ENCODE peak calls at places on chromosomes 1 and 21, in seven cellular contexts. U, W, H, J, N, K and L are unnamed samples. For H3K27me3, the result is how much of the 10 kb centered on the place peaks cover.

GRCh38 chr1:224276768-224277487 is 53.0 kb downstream of the NVL start:
- DNase-seq in U (no peak), W (no peak), H (no peak), J (no peak), N (no peak), K (no peak), L (no peak)

GRCh38 chr1:2596530-2597333 is 10.2 kb downstream of the PRXL2B start:
- DNase-seq in U (no peak), W (no peak), H (no peak), J (no peak), N (no peak), K (no peak), L (no peak)

GRCh38 chr1:219296916-219297315 is 123.2 kb downstream of the LYPLAL1 start:
- DNase-seq in U (no peak), W (no peak), H (no peak), J (no peak), N (no peak), K (no peak), L (no peak)

GRCh38 chr1:99527078-99527477 is 118.8 kb upstream of the PALMD start:
- DNase-seq in U (no peak), W (no peak), H (no peak), J (no peak), N (no peak), K (peak), L (no peak)

GRCh38 chr1:27967884-27968466 is 8.2 kb downstream of the XKR8 start:
- DNase-seq in U (no peak), W (no peak), H (no peak), J (no peak), N (no peak), K (no peak), L (no peak)

GRCh38 chr1:225737866-225738265 is 39.8 kb upstream of the SRP9 start:
- DNase-seq in U (no peak), W (no peak), H (no peak), J (no peak), N (no peak), K (no peak), L (no peak)

GRCh38 chr1:168833801-168834224 is 104.8 kb upstream of the DPT start:
- DNase-seq in U (no peak), W (no peak), H (no peak), J (no peak), N (no peak), K (no peak), L (no peak)

GRCh38 chr1:64595871-64596515 is 126.1 kb downstream of the CACHD1 start:
- DNase-seq in U (no peak), W (no peak), H (no peak), J (no peak), N (no peak), K (no peak), L (no peak)

GRCh38 chr1:17214876-17215544 is 10.1 kb downstream of the PADI1 start:
- DNase-seq in U (no peak), W (no peak), H (no peak), J (no peak), N (no peak), K (no peak), L (no peak)

GRCh38 chr1:28056129-28056925 is 32.1 kb downstream of the EYA3 start:
- DNase-seq in U (no peak), W (peak), H (no peak), J (no peak), N (no peak), K (no peak), L (peak)

GRCh38 chr1:204721378-204722041 is 36.0 kb upstream of the LRRN2 start:
- DNase-seq in U (peak), W (no peak), H (no peak), J (no peak), N (no peak), K (no peak), L (no peak)
- H3K27me3 ChIP-seq in U (under half), W (under half), H (under half), J (under half), N (under half), K (under half), L (under half)

DNA sequence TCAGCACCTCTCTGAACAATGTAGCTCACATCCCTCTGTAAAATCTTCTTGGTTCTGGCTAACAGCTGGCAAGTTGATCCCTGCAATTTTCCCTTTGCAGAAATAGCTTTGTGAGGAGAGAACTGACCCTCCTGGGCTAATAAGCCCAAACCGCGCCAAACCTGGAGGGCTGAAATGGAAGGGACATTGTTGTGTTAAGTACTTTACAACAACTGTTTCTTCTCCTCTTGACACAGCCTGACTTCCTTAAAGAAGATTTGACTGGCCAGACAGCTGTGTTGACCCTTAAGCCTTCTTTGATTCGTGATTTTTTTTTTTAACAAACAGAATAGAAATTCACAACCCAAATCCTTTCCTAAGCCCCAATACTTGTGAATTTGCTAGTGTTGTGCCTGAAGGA is 5.7 kb downstream of the LMX1A start:
- DNase-seq in U (peak), W (no peak), H (no peak), J (no peak), N (no peak), K (no peak), L (no peak)
- H3K27me3 ChIP-seq in U (under half), W (half or more), H (half or more), J (under half), N (half or more), K (half or more), L (under half)

GRCh38 chr1:245704341-245704740 is 549.6 kb downstream of the KIF26B start:
- DNase-seq in U (no peak), W (no peak), H (no peak), J (no peak), N (no peak), K (no peak), L (no peak)

GRCh38 chr1:245700631-245701030 is 545.8 kb downstream of the KIF26B start:
- DNase-seq in U (no peak), W (no peak), H (no peak), J (no peak), N (no peak), K (no peak), L (no peak)

GRCh38 chr1:245698860-245699259 is 544.1 kb downstream of the KIF26B start:
- DNase-seq in U (no peak), W (no peak), H (no peak), J (no peak), N (no peak), K (no peak), L (no peak)

GRCh38 chr1:245702346-245702745 is 547.6 kb downstream of the KIF26B start:
- DNase-seq in U (no peak), W (no peak), H (no peak), J (no peak), N (no peak), K (no peak), L (no peak)

GRCh38 chr1:245701631-245702030 is 546.8 kb downstream of the KIF26B start:
- DNase-seq in U (no peak), W (no peak), H (no peak), J (no peak), N (no peak), K (no peak), L (no peak)
- H3K27me3 ChIP-seq in U (under half), W (under half), H (under half), J (under half), N (under half), K (under half), L (under half)

DNA sequence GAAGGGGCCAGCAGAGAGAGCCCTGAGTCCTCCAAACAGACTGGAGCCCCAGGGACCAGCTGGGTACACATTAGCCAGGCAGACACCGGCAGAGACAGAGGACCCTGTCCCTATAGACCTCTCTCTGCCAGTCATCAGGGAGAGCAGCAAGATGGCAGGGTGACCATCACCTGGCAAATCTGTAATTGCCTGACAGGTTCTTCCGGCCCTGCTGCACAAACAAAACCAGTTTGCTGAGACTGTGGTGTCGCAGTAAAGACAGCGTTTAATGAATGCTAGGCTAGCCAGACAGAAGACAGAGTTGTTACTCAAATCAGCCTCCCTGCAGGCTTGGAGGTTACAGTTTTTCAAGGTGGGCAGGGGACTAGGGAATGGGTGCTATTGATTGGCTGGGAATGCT is 618.9 kb downstream of the NPHP4 start:
- DNase-seq in U (no peak), W (no peak), H (no peak), J (no peak), N (no peak), K (no peak), L (no peak)
- H3K27me3 ChIP-seq in U (under half), W (under half), H (half or more), J (under half), N (under half), K (under half), L (under half)

GRCh38 chr1:7363481-7363880 is 407.6 kb upstream of the VAMP3 start:
- DNase-seq in U (no peak), W (no peak), H (no peak), J (no peak), N (no peak), K (peak), L (no peak)
- H3K27me3 ChIP-seq in U (under half), W (under half), H (under half), J (under half), N (under half), K (under half), L (under half)

GRCh38 chr1:36822648-36823047 is 211.7 kb downstream of the GRIK3 start:
- DNase-seq in U (no peak), W (no peak), H (no peak), J (no peak), N (no peak), K (no peak), L (no peak)
- H3K27me3 ChIP-seq in U (under half), W (under half), H (half or more), J (under half), N (under half), K (under half), L (under half)

GRCh38 chr1:65791860-65792670 is 630 bp upstream of the PDE4B start:
- DNase-seq in U (peak), W (no peak), H (no peak), J (peak), N (no peak), K (peak), L (no peak)

GRCh38 chr1:65792671-65793358 is at the start of gene PDE4B:
- DNase-seq in U (peak), W (no peak), H (no peak), J (peak), N (no peak), K (peak), L (no peak)

GRCh38 chr1:65791396-65791795 is 1.3 kb upstream of the PDE4B start:
- DNase-seq in U (no peak), W (no peak), H (no peak), J (no peak), N (no peak), K (no peak), L (no peak)

GRCh38 chr1:65793359-65793732 is 651 bp downstream of the PDE4B start:
- DNase-seq in U (peak), W (no peak), H (no peak), J (no peak), N (no peak), K (peak), L (no peak)

GRCh38 chr1:65795311-65795710 is 2.6 kb downstream of the PDE4B start:
- DNase-seq in U (no peak), W (no peak), H (no peak), J (no peak), N (no peak), K (no peak), L (no peak)
- H3K27me3 ChIP-seq in U (half or more), W (under half), H (half or more), J (under half), N (under half), K (half or more), L (under half)

GRCh38 chr1:165562576-165562975 is 18.8 kb downstream of the LRRC52 start:
- DNase-seq in U (no peak), W (no peak), H (no peak), J (no peak), N (no peak), K (no peak), L (no peak)
- H3K27me3 ChIP-seq in U (under half), W (under half), H (under half), J (under half), N (under half), K (under half), L (under half)

GRCh38 chr21:33029512-33029921 is 3.8 kb downstream of the OLIG2 start:
- DNase-seq in U (peak), W (no peak), H (no peak), J (no peak), N (no peak), K (no peak), L (no peak)

GRCh38 chr21:33028759-33029511 is 3.2 kb downstream of the OLIG2 start:
- DNase-seq in U (peak), W (peak), H (no peak), J (no peak), N (no peak), K (no peak), L (no peak)

GRCh38 chr21:33030633-33031032 is 4.9 kb downstream of the OLIG2 start:
- DNase-seq in U (no peak), W (no peak), H (no peak), J (no peak), N (no peak), K (no peak), L (no peak)

GRCh38 chr21:33031152-33031551 is 5.4 kb downstream of the OLIG2 start:
- DNase-seq in U (no peak), W (no peak), H (no peak), J (no peak), N (no peak), K (no peak), L (no peak)

GRCh38 chr21:33029975-33030461 is 4.3 kb downstream of the OLIG2 start:
- DNase-seq in U (no peak), W (no peak), H (no peak), J (no peak), N (no peak), K (no peak), L (no peak)
- H3K27me3 ChIP-seq in U (half or more), W (half or more), H (half or more), J (half or more), N (under half), K (half or more), L (under half)

DNA sequence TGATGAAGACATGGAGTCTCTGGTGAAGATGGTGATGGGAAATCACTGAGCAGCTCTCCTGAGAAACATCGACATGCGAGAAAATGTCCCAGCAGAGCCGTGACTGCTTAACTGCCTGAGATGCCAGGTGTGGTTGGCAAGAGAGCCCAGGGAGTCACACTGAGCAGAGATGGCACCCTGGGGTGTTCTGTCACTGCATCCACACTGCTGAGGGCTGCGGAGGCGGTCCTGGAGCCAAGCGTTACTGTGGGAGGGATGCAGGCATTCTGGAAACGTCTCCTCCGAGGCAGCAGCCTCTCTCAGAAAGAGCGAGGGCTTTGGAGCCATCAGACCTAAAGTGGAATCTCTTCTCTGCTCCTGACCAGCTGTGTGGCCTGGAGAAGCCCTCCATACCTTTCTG is 57.2 kb downstream of the EPHB2 start:
- DNase-seq in U (no peak), W (no peak), H (no peak), J (no peak), N (no peak), K (no peak), L (no peak)
- H3K27me3 ChIP-seq in U (under half), W (under half), H (half or more), J (under half), N (under half), K (under half), L (under half)